ENCODE peak calls at places on chromosomes 1 and 21, in eight cellular contexts. N is GM06990; Y is fibroblast of the aortic adventitia; T is memory B cell; H is NCI-H510A; B is NCI-H2081 treated with DMSO at 0.1 percent for 48 hours; A is effector CD8-positive, alpha-beta T cell; S is cardiac muscle cell. D is an unnamed sample.
A peak's percentile ranks its signal among the peaks of the same experiment; 100 is the strongest.

GRCh38 chr1:230515451-230516145 is 89.5 kb upstream of the PGBD5 start:
- DNase-seq in N (no peak), Y (no peak), T (no peak), H (no peak), B (no peak), A (no peak), S (no peak), D (no peak)

GRCh38 chr1:212127219-212127618 is 91.7 kb downstream of the DTL start:
- DNase-seq in N (no peak), Y (no peak), T (no peak), H (no peak), B (no peak), A (no peak), S (no peak), D (no peak)

GRCh38 chr1:14841951-14842350 is 243.5 kb downstream of the KAZN start:
- DNase-seq in N (no peak), Y (no peak), T (no peak), H (no peak), B (no peak), A (no peak), S (no peak), D (no peak)

GRCh38 chr1:26833432-26834405 is 7.2 kb downstream of the ZDHHC18 start:
- DNase-seq in N (peak; percentile 81), Y (no peak), T (peak; percentile 87), H (no peak), B (no peak), A (peak; percentile 79), S (no peak), D (no peak)

GRCh38 chr1:87983841-87984240 is 655.2 kb downstream of the LMO4 start:
- DNase-seq in N (no peak), Y (peak; percentile 65), T (no peak), H (no peak), B (no peak), A (no peak), S (peak; percentile 42), D (no peak)

GRCh38 chr1:245084551-245084950 is 70.2 kb upstream of the KIF26B start:
- DNase-seq in N (no peak), Y (no peak), T (no peak), H (no peak), B (no peak), A (no peak), S (no peak), D (no peak)

GRCh38 chr1:234704106-234704887 is 94.3 kb upstream of the IRF2BP2 start:
- DNase-seq in N (no peak), Y (no peak), T (no peak), H (no peak), B (no peak), A (no peak), S (no peak), D (no peak)

GRCh38 chr1:24904731-24905354 is 25.2 kb downstream of the RUNX3 start:
- DNase-seq in N (no peak), Y (no peak), T (no peak), H (no peak), B (no peak), A (no peak), S (no peak), D (no peak)

GRCh38 chr1:54803761-54804470 is 2.8 kb upstream of the TTC22 start:
- DNase-seq in N (no peak), Y (peak; percentile 76), T (no peak), H (no peak), B (no peak), A (no peak), S (peak; percentile 48), D (peak; percentile 58)

GRCh38 chr1:240465531-240465940 is 146.4 kb downstream of the GREM2 start:
- DNase-seq in N (no peak), Y (no peak), T (no peak), H (no peak), B (no peak), A (no peak), S (peak; percentile 23), D (peak; percentile 15)

GRCh38 chr1:159092398-159092760 is 15.8 kb upstream of the AIM2 start:
- DNase-seq in N (no peak), Y (no peak), T (no peak), H (no peak), B (no peak), A (no peak), S (peak; percentile 12), D (no peak)

GRCh38 chr21:33261635-33262034 is 4.5 kb upstream of the IL10RB start:
- DNase-seq in N (no peak), Y (peak; percentile 47), T (no peak), H (no peak), B (no peak), A (no peak), S (peak; percentile 65), D (no peak)

GRCh38 chr1:25072461-25072860 is 142.4 kb upstream of the RUNX3 start:
- DNase-seq in N (no peak), Y (no peak), T (no peak), H (no peak), B (no peak), A (no peak), S (no peak), D (no peak)

GRCh38 chr1:24970399-24970753 is 40.3 kb upstream of the RUNX3 start:
- DNase-seq in N (no peak), Y (peak; percentile 40), T (no peak), H (no peak), B (no peak), A (no peak), S (peak; percentile 39), D (peak; percentile 61)

GRCh38 chr1:208640295-208640694 is 396.1 kb upstream of the PLXNA2 start:
- DNase-seq in N (no peak), Y (no peak), T (no peak), H (no peak), B (no peak), A (no peak), S (no peak), D (no peak)

GRCh38 chr21:41992576-41992975 is 17.6 kb downstream of the ZBTB21 start:
- DNase-seq in N (no peak), Y (no peak), T (no peak), H (no peak), B (no peak), A (no peak), S (no peak), D (no peak)

GRCh38 chr1:172041689-172042088 is 200.4 kb downstream of the DNM3 start:
- DNase-seq in N (no peak), Y (peak; percentile 69), T (no peak), H (no peak), B (no peak), A (no peak), S (peak; percentile 51), D (peak; percentile 45)

GRCh38 chr1:226181996-226182714 is 4.4 kb downstream of the ACBD3 start:
- DNase-seq in N (peak; percentile 25), Y (peak; percentile 70), T (peak; percentile 25), H (no peak), B (no peak), A (no peak), S (peak; percentile 84), D (peak; percentile 79)

GRCh38 chr1:184483101-184483813 is 96.4 kb downstream of the C1orf21 start:
- DNase-seq in N (no peak), Y (peak; percentile 78), T (no peak), H (no peak), B (no peak), A (no peak), S (peak; percentile 59), D (peak; percentile 38)

GRCh38 chr1:203215573-203215972 is 13.9 kb downstream of the CHIT1 start:
- DNase-seq in N (no peak), Y (no peak), T (no peak), H (peak; percentile 46), B (no peak), A (no peak), S (no peak), D (no peak)

GRCh38 chr1:23198373-23198772 is 18.9 kb downstream of the HTR1D start:
- DNase-seq in N (no peak), Y (peak; percentile 90), T (no peak), H (no peak), B (no peak), A (no peak), S (peak; percentile 89), D (peak; percentile 88)

GRCh38 chr21:31526040-31526439 is 133.5 kb upstream of the SOD1 start:
- DNase-seq in N (no peak), Y (no peak), T (no peak), H (no peak), B (no peak), A (no peak), S (no peak), D (no peak)

GRCh38 chr1:24327886-24328285 is 8.7 kb downstream of the GRHL3 start:
- DNase-seq in N (no peak), Y (no peak), T (no peak), H (no peak), B (no peak), A (no peak), S (no peak), D (no peak)

GRCh38 chr1:183209533-183210158 is 23.6 kb downstream of the LAMC2 start:
- DNase-seq in N (peak; percentile 16), Y (peak; percentile 84), T (no peak), H (no peak), B (no peak), A (no peak), S (peak; percentile 74), D (peak; percentile 93)

GRCh38 chr1:91335607-91336006 is 69.0 kb downstream of the HFM1 start:
- DNase-seq in N (no peak), Y (no peak), T (no peak), H (no peak), B (no peak), A (no peak), S (no peak), D (no peak)

GRCh38 chr1:9551984-9552383 is 12.7 kb downstream of the SLC25A33 start:
- DNase-seq in N (no peak), Y (no peak), T (no peak), H (no peak), B (no peak), A (no peak), S (no peak), D (no peak)

GRCh38 chr1:208171615-208172388 is 72.4 kb downstream of the PLXNA2 start:
- DNase-seq in N (no peak), Y (no peak), T (no peak), H (no peak), B (no peak), A (no peak), S (no peak), D (no peak)

GRCh38 chr1:3244539-3245315 is 175.7 kb downstream of the PRDM16 start:
- DNase-seq in N (no peak), Y (no peak), T (no peak), H (no peak), B (no peak), A (no peak), S (no peak), D (no peak)